ENCODE peak calls at places on chromosomes 11 and 22, in ten cellular contexts. P, E, M, Y, I, C, K, F, R and A are unnamed samples.

GRCh38 chr11:111352935-111353695 is 26.0 kb downstream of the POU2AF1 start:
- DNase-seq in K (no peak), F (no peak), M (no peak), E (no peak), Y (no peak), R (no peak), C (no peak), I (no peak), P (no peak), A (no peak)

GRCh38 chr11:36010010-36010740 is 66.3 kb downstream of the LDLRAD3 start:
- DNase-seq in E (peak; percentile 31), K (no peak), M (no peak), P (no peak), C (no peak), R (no peak), Y (peak; percentile 36), F (no peak), I (no peak), A (no peak)

GRCh38 chr22:35054064-35054463 is 11.9 kb upstream of the ISX start:
- DNase-seq in E (no peak), C (no peak), I (no peak), F (no peak), Y (no peak), K (no peak), P (no peak), R (no peak), M (no peak), A (no peak)

GRCh38 chr22:20551805-20552449 is 44.5 kb downstream of the MED15 start:
- DNase-seq in F (no peak), E (no peak), M (no peak), R (no peak), I (no peak), Y (no peak), C (no peak), K (no peak), P (no peak), A (peak; percentile 34)

GRCh38 chr11:62931501-62932278 is 10.5 kb upstream of the CHRM1 start:
- DNase-seq in R (peak; percentile 22), F (no peak), K (no peak), E (no peak), Y (peak; percentile 93), P (no peak), M (no peak), I (no peak), C (no peak), A (no peak)

GRCh38 chr11:2328656-2329354 is 27.0 kb downstream of the TSPAN32 start:
- DNase-seq in E (no peak), R (no peak), P (no peak), C (no peak), M (no peak), Y (no peak), F (no peak), K (no peak), I (no peak), A (no peak)

GRCh38 chr11:116540019-116540418 is 232.8 kb downstream of the BUD13 start:
- DNase-seq in E (no peak), K (no peak), F (no peak), M (no peak), P (no peak), Y (no peak), I (no peak), R (no peak), C (no peak), A (no peak)

GRCh38 chr11:100562102-100562501 is 125.0 kb upstream of the ARHGAP42 start:
- DNase-seq in M (no peak), Y (peak; percentile 69), K (peak; percentile 66), E (peak; percentile 89), I (no peak), P (no peak), F (no peak), C (no peak), R (no peak), A (no peak)

GRCh38 chr11:97364047-97364446 is 974.2 kb downstream of the JRKL start:
- DNase-seq in E (peak; percentile 65), C (no peak), K (no peak), I (no peak), F (no peak), P (no peak), M (no peak), R (no peak), Y (no peak), A (no peak)

GRCh38 chr11:124612567-124613245 is 1.5 kb downstream of the PANX3 start:
- DNase-seq in C (no peak), I (no peak), K (no peak), R (no peak), E (no peak), F (no peak), M (no peak), Y (no peak), P (no peak), A (no peak)

GRCh38 chr11:61173456-61173855 is 12.2 kb upstream of the VPS37C start:
- DNase-seq in Y (no peak), M (no peak), K (no peak), I (no peak), C (no peak), R (peak; percentile 41), P (no peak), E (no peak), F (no peak), A (no peak)

GRCh38 chr11:11505190-11505589 is 116.6 kb downstream of the GALNT18 start:
- DNase-seq in P (no peak), K (no peak), Y (no peak), M (no peak), F (no peak), R (no peak), C (no peak), I (no peak), E (no peak), A (no peak)

GRCh38 chr11:66369073-66369894 is 2.3 kb downstream of the SLC29A2 start:
- DNase-seq in F (no peak), R (no peak), M (no peak), Y (no peak), I (no peak), C (no peak), K (no peak), E (no peak), P (no peak), A (no peak)

GRCh38 chr11:63769044-63769718 is 606 bp upstream of the ZFTA start:
- DNase-seq in Y (peak; percentile 55), P (no peak), R (peak; percentile 83), E (peak; percentile 41), F (no peak), M (peak; percentile 51), C (no peak), I (no peak), K (no peak), A (peak; percentile 13)

GRCh38 chr11:59822989-59823566 is 12.5 kb upstream of the MRPL16 start:
- DNase-seq in F (peak; percentile 2), C (no peak), Y (peak; percentile 33), I (no peak), M (no peak), E (peak; percentile 50), K (peak; percentile 13), R (no peak), P (peak; percentile 53), A (no peak)

GRCh38 chr22:36084717-36085116 is 56.1 kb upstream of the RBFOX2 start:
- DNase-seq in R (no peak), Y (no peak), K (no peak), E (no peak), C (no peak), F (no peak), I (no peak), P (no peak), M (no peak), A (no peak)